ENCODE peak calls at places on chromosome 1, in six cellular contexts. One of them, this sample, is unnamed.

GRCh38 chr1:173276922-173277800 is 70.0 kb upstream of the TNFSF4 start:
- DNase-seq in Calu3: no peak
- DNase-seq in NCI-H2029 treated with DMSO at 0.1 percent for 48 hours: no peak
- DNase-seq in ELF-1: no peak
- DNase-seq in HL-60: no peak
- DNase-seq in tibial nerve: no peak
- DNase-seq in this sample: no peak

GRCh38 chr1:183019860-183020259 is 3.4 kb upstream of the LAMC1 start:
- DNase-seq in Calu3: peak; percentile 68
- DNase-seq in NCI-H2029 treated with DMSO at 0.1 percent for 48 hours: no peak
- DNase-seq in ELF-1: no peak
- DNase-seq in HL-60: no peak
- DNase-seq in tibial nerve: no peak
- DNase-seq in this sample: no peak

GRCh38 chr1:235022341-235023196 is 106.1 kb downstream of the TOMM20 start:
- DNase-seq in Calu3: no peak
- DNase-seq in NCI-H2029 treated with DMSO at 0.1 percent for 48 hours: no peak
- DNase-seq in ELF-1: no peak
- DNase-seq in HL-60: no peak
- DNase-seq in tibial nerve: no peak
- DNase-seq in this sample: no peak

GRCh38 chr1:41936107-41936506 is 17.4 kb upstream of the HIVEP3 start:
- DNase-seq in Calu3: peak; percentile 63
- DNase-seq in NCI-H2029 treated with DMSO at 0.1 percent for 48 hours: peak; percentile 99
- DNase-seq in ELF-1: no peak
- DNase-seq in HL-60: no peak
- DNase-seq in tibial nerve: no peak
- DNase-seq in this sample: no peak

GRCh38 chr1:9633493-9633892 is 18.0 kb upstream of the PIK3CD start:
- DNase-seq in Calu3: no peak
- DNase-seq in NCI-H2029 treated with DMSO at 0.1 percent for 48 hours: no peak
- DNase-seq in ELF-1: no peak
- DNase-seq in HL-60: no peak
- DNase-seq in tibial nerve: no peak
- DNase-seq in this sample: no peak

GRCh38 chr1:180981596-180982387 is 40.9 kb downstream of the STX6 start:
- DNase-seq in Calu3: no peak
- DNase-seq in NCI-H2029 treated with DMSO at 0.1 percent for 48 hours: no peak
- DNase-seq in ELF-1: no peak
- DNase-seq in HL-60: no peak
- DNase-seq in tibial nerve: no peak
- DNase-seq in this sample: no peak

GRCh38 chr1:87968259-87968955 is 639.7 kb downstream of the LMO4 start:
- DNase-seq in Calu3: no peak
- DNase-seq in NCI-H2029 treated with DMSO at 0.1 percent for 48 hours: no peak
- DNase-seq in ELF-1: no peak
- DNase-seq in HL-60: no peak
- DNase-seq in tibial nerve: no peak
- DNase-seq in this sample: no peak

GRCh38 chr1:111582016-111582415 is 37.6 kb upstream of the RAP1A start:
- DNase-seq in Calu3: no peak
- DNase-seq in NCI-H2029 treated with DMSO at 0.1 percent for 48 hours: no peak
- DNase-seq in ELF-1: no peak
- DNase-seq in HL-60: no peak
- DNase-seq in tibial nerve: no peak
- DNase-seq in this sample: no peak

GRCh38 chr1:67307251-67308060 is at the start of gene IL12RB2:
- DNase-seq in Calu3: peak; percentile 4
- DNase-seq in NCI-H2029 treated with DMSO at 0.1 percent for 48 hours: no peak
- DNase-seq in ELF-1: peak; percentile 11
- DNase-seq in HL-60: no peak
- DNase-seq in tibial nerve: no peak
- DNase-seq in this sample: peak; percentile 39

This sample was measured in mucosa of descending colon.